ENCODE peak calls at places on chromosomes 5 and 9, in nine cellular contexts. X, G, L, Y, V, U, J, Z and E are unnamed samples.

GRCh38 chr5:44871401-44871800 is 62.7 kb downstream of the MRPS30 start:
- DNase-seq in G (no peak), X (no peak), Z (no peak), L (no peak), U (no peak), Y (no peak), V (no peak), J (no peak), E (no peak)

GRCh38 chr9:129894106-129894823 is 59.0 kb downstream of the USP20 start:
- DNase-seq in V (no peak), X (no peak), J (no peak), G (no peak), Z (no peak), L (no peak), Y (no peak), U (no peak), E (no peak)

GRCh38 chr5:113256671-113257452 is 177.9 kb downstream of the TSSK1B start:
- DNase-seq in X (no peak), J (no peak), L (no peak), G (no peak), Z (no peak), V (no peak), U (peak), Y (no peak), E (no peak)

GRCh38 chr5:88786217-88786560 is 96.8 kb downstream of the MEF2C start:
- DNase-seq in V (no peak), X (no peak), Y (no peak), G (no peak), Z (no peak), L (no peak), J (no peak), U (no peak), E (no peak)

GRCh38 chr5:8923516-8923915 is 622.4 kb downstream of the SEMA5A start:
- DNase-seq in G (no peak), L (no peak), V (no peak), Y (no peak), J (no peak), Z (no peak), U (peak), X (peak), E (no peak)

GRCh38 chr5:60299944-60300343 is 400.0 kb downstream of the DEPDC1B start:
- DNase-seq in X (no peak), U (no peak), J (no peak), Z (no peak), G (no peak), Y (no peak), L (no peak), V (no peak), E (no peak)

GRCh38 chr5:116442095-116442534 is 132.5 kb downstream of the SEMA6A start:
- DNase-seq in Y (no peak), Z (peak), U (peak), G (no peak), X (peak), L (no peak), J (peak), V (no peak), E (no peak)

GRCh38 chr5:1195439-1195838 is 6.0 kb upstream of the SLC6A19 start:
- DNase-seq in G (no peak), Z (peak), Y (no peak), V (no peak), L (no peak), U (no peak), X (no peak), J (no peak), E (no peak)

GRCh38 chr5:29902859-29903258 is 1290.6 kb upstream of the CDH6 start:
- DNase-seq in G (no peak), Y (no peak), V (no peak), L (no peak), X (no peak), J (no peak), Z (no peak), U (no peak), E (no peak)

GRCh38 chr9:110143969-110144545 is 63.9 kb downstream of the C9orf152 start:
- DNase-seq in Z (no peak), G (peak), Y (no peak), U (no peak), J (peak), V (no peak), L (no peak), X (no peak), E (no peak)

GRCh38 chr5:150787659-150788058 is 9.1 kb downstream of the SMIM3 start:
- DNase-seq in V (no peak), L (no peak), Z (no peak), G (no peak), X (peak), J (no peak), Y (no peak), U (peak), E (no peak)

GRCh38 chr9:38671372-38671731 is 48.6 kb downstream of the FAM240B start:
- DNase-seq in G (no peak), Y (no peak), Z (no peak), U (no peak), L (no peak), V (no peak), J (peak), X (no peak), E (no peak)

GRCh38 chr9:971901-972511 is 4.4 kb upstream of the DMRT3 start:
- DNase-seq in Y (peak), V (no peak), Z (no peak), X (no peak), G (no peak), U (no peak), J (no peak), L (no peak), E (no peak)

GRCh38 chr5:133251296-133252132 is 199.7 kb downstream of the HSPA4 start:
- DNase-seq in G (no peak), Y (no peak), J (no peak), Z (no peak), U (no peak), V (no peak), X (no peak), L (no peak), E (no peak)

GRCh38 chr9:69293186-69293585 is 31.8 kb upstream of the ENTREP1 start:
- DNase-seq in J (no peak), U (no peak), G (no peak), Y (no peak), V (no peak), X (no peak), L (no peak), Z (no peak), E (no peak)

GRCh38 chr9:109558718-109559151 is 60.6 kb upstream of the PTPN3 start:
- DNase-seq in U (no peak), Z (no peak), L (no peak), J (no peak), V (no peak), G (no peak), Y (no peak), X (no peak), E (no peak)

GRCh38 chr5:84274585-84275468 is 109.9 kb downstream of the EDIL3 start:
- DNase-seq in J (peak), Z (no peak), L (peak), Y (no peak), G (no peak), V (no peak), X (peak), U (peak), E (no peak)

GRCh38 chr5:171840701-171841522 is 55.3 kb downstream of the SMIM23 start:
- DNase-seq in J (no peak), Y (no peak), X (no peak), G (no peak), Z (no peak), U (no peak), V (no peak), L (no peak), E (no peak)

GRCh38 chr9:94922098-94922607 is 195.7 kb downstream of the AOPEP start:
- DNase-seq in U (peak), Y (no peak), Z (no peak), G (no peak), V (no peak), L (no peak), J (peak), X (peak), E (no peak)

GRCh38 chr5:99900302-99900811 is 634.8 kb upstream of the FAM174A start:
- DNase-seq in U (no peak), V (no peak), L (no peak), Y (no peak), J (peak), X (peak), G (no peak), Z (no peak), E (no peak)

GRCh38 chr9:134316444-134317160 is 9.7 kb upstream of the RXRA start:
- DNase-seq in Y (no peak), X (peak), L (no peak), G (no peak), J (no peak), V (no peak), Z (peak), U (peak), E (no peak)

GRCh38 chr9:87878930-87879603 is 3.6 kb upstream of the SPATA31E1 start:
- DNase-seq in G (no peak), U (peak), V (no peak), Y (no peak), X (peak), L (peak), Z (no peak), J (peak), E (no peak)

GRCh38 chr5:150540042-150540441 is 32.1 kb downstream of the NDST1 start:
- DNase-seq in J (no peak), Z (no peak), Y (no peak), G (no peak), L (no peak), V (no peak), X (no peak), U (no peak), E (no peak)

GRCh38 chr9:111599092-111599947 is at the start of gene PTGR1:
- DNase-seq in X (peak), U (peak), L (peak), Z (peak), J (peak), Y (peak), V (no peak), G (no peak), E (peak)

GRCh38 chr5:362189-362588 is 40.7 kb downstream of the AHRR start:
- DNase-seq in U (no peak), L (no peak), J (no peak), G (no peak), Z (no peak), V (no peak), Y (no peak), X (no peak), E (peak)

GRCh38 chr5:159669559-159669958 is 246.7 kb upstream of the ADRA1B start:
- DNase-seq in L (no peak), X (peak), V (no peak), Z (no peak), Y (no peak), J (no peak), U (no peak), G (no peak), E (no peak)

GRCh38 chr5:90173299-90174030 is 236.1 kb downstream of the CETN3 start:
- DNase-seq in X (no peak), U (peak), V (no peak), L (no peak), Z (no peak), Y (no peak), J (no peak), G (no peak), E (no peak)

GRCh38 chr9:75053869-75054268 is 25.8 kb upstream of the CARNMT1 start:
- DNase-seq in Z (no peak), U (no peak), J (no peak), G (peak), V (no peak), Y (no peak), L (no peak), X (no peak), E (no peak)

GRCh38 chr9:69115621-69116020 is 58.5 kb upstream of the TJP2 start:
- DNase-seq in U (peak), G (no peak), J (no peak), V (no peak), Y (no peak), Z (no peak), X (peak), L (no peak), E (no peak)

GRCh38 chr5:158895573-158895972 is 204.1 kb downstream of the EBF1 start:
- DNase-seq in L (no peak), V (no peak), U (peak), Z (no peak), X (peak), Y (no peak), G (no peak), J (no peak), E (no peak)

GRCh38 chr5:1008451-1009358 is at the start of gene NKD2:
- DNase-seq in Z (peak), G (peak), Y (no peak), L (peak), U (no peak), V (peak), J (peak), X (no peak), E (peak)

GRCh38 chr5:28380172-28380571 is 1341.8 kb upstream of the CDH9 start:
- DNase-seq in Z (no peak), U (no peak), L (no peak), V (no peak), X (no peak), J (no peak), Y (no peak), G (no peak), E (no peak)

GRCh38 chr9:116124472-116125040 is 29.0 kb upstream of the PAPPA start:
- DNase-seq in U (peak), V (no peak), G (no peak), Z (no peak), J (no peak), L (no peak), Y (no peak), X (peak), E (no peak)